ENCODE peak calls at places on chromosome 15, in eight cellular contexts. A is foreskin fibroblast; E is Ammon's horn; V is CD4-positive, alpha-beta T cell; P is HTR-8/SVneo; K is fibroblast of mammary gland; C is stimulated activated CD4-positive, alpha-beta T cell treated with anti-CD3 and anti-CD28 coated beads, Interleukin-15, amount 100 ng/mL, for 1 hour; X is cardiac fibroblast. W is an unnamed sample.

GRCh38 chr15:43225201-43225949 is 4.6 kb upstream of the EPB42 start:
- DNase-seq in A (peak), E (peak), V (peak), P (peak), K (peak), C (no peak), X (peak), W (no peak)

GRCh38 chr15:40754883-40755815 is at the start of gene RMDN3:
- DNase-seq in A (peak), E (peak), V (peak), P (peak), K (peak), C (peak), X (peak), W (peak)

GRCh38 chr15:56934269-56934668 is 15.8 kb downstream of the TCF12 start:
- DNase-seq in A (no peak), E (no peak), V (no peak), P (no peak), K (peak), C (no peak), X (peak), W (no peak)

GRCh38 chr15:73752817-73753214 is 335 bp downstream of the INSYN1 start:
- DNase-seq in A (peak), E (no peak), V (no peak), P (no peak), K (no peak), C (no peak), X (peak), W (no peak)

GRCh38 chr15:59532770-59533379 is 78.7 kb upstream of the GCNT3 start:
- DNase-seq in A (peak), E (no peak), V (no peak), P (peak), K (peak), C (no peak), X (peak), W (no peak)

GRCh38 chr15:101501703-101502373 is 12.3 kb upstream of the PCSK6 start:
- DNase-seq in A (peak), E (peak), V (peak), P (peak), K (no peak), C (peak), X (peak), W (peak)

GRCh38 chr15:32898414-32898813 is 180.6 kb downstream of the GREM1 start:
- DNase-seq in A (no peak), E (no peak), V (no peak), P (no peak), K (no peak), C (no peak), X (no peak), W (no peak)

GRCh38 chr15:67359431-67360082 is 105.0 kb downstream of the IQCH start:
- DNase-seq in A (no peak), E (no peak), V (no peak), P (no peak), K (no peak), C (no peak), X (no peak), W (no peak)

GRCh38 chr15:43932907-43933306 is 106.1 kb downstream of the WDR76 start:
- DNase-seq in A (no peak), E (no peak), V (no peak), P (no peak), K (no peak), C (no peak), X (peak), W (no peak)

GRCh38 chr15:76433798-76434400 is 97.3 kb downstream of the ISL2 start:
- DNase-seq in A (peak), E (no peak), V (no peak), P (peak), K (no peak), C (no peak), X (peak), W (no peak)

GRCh38 chr15:86608461-86608860 is 528.8 kb downstream of the AGBL1 start:
- DNase-seq in A (no peak), E (peak), V (no peak), P (no peak), K (no peak), C (no peak), X (peak), W (no peak)

GRCh38 chr15:73832657-73833056 is 40.7 kb upstream of the TBC1D21 start:
- DNase-seq in A (no peak), E (no peak), V (no peak), P (no peak), K (no peak), C (no peak), X (peak), W (no peak)

GRCh38 chr15:85527907-85528306 is 147.5 kb downstream of the AKAP13 start:
- DNase-seq in A (peak), E (no peak), V (no peak), P (no peak), K (peak), C (no peak), X (peak), W (no peak)

GRCh38 chr15:39084683-39085530 is 496.0 kb upstream of the THBS1 start:
- DNase-seq in A (peak), E (peak), V (no peak), P (no peak), K (peak), C (no peak), X (peak), W (no peak)

GRCh38 chr15:98123297-98123696 is 162.8 kb downstream of the ARRDC4 start:
- DNase-seq in A (peak), E (no peak), V (no peak), P (no peak), K (peak), C (no peak), X (no peak), W (no peak)

GRCh38 chr15:25611603-25612002 is 172.8 kb upstream of the UBE3A start:
- DNase-seq in A (no peak), E (peak), V (no peak), P (no peak), K (peak), C (no peak), X (no peak), W (no peak)